ENCODE peak calls at places on chromosomes 3 and 15, in five cellular contexts. E is iPS-NIHi11, T is GM04503, L is HEK293T, K is T follicular helper cell. A is an unnamed sample.

GRCh38 chr3:127162947-127163645 is 29.8 kb upstream of the PRR23E start:
- DNase-seq in L (peak), T (no peak), E (peak), K (no peak), A (no peak)

GRCh38 chr3:100216713-100217112 is 44.1 kb upstream of the TBC1D23 start:
- DNase-seq in E (no peak), K (no peak), T (no peak), L (no peak), A (no peak)

GRCh38 chr3:138046955-138047354 is 37.0 kb downstream of the CLDN18 start:
- DNase-seq in K (no peak), E (no peak), L (no peak), T (no peak), A (no peak)

GRCh38 chr3:135216659-135217058 is 421.6 kb downstream of the EPHB1 start:
- DNase-seq in K (no peak), T (no peak), E (peak), L (no peak), A (no peak)

GRCh38 chr15:51909591-51909990 is 62.0 kb downstream of the LEO1 start:
- DNase-seq in T (no peak), K (no peak), L (no peak), E (no peak), A (no peak)

GRCh38 chr15:27061739-27062138 is 90.8 kb downstream of the GABRG3 start:
- DNase-seq in E (no peak), K (no peak), T (no peak), L (no peak), A (no peak)

GRCh38 chr3:112767177-112767576 is 79.5 kb downstream of the CD200R1L start:
- DNase-seq in E (no peak), K (no peak), T (peak), L (no peak), A (no peak)

GRCh38 chr15:62119224-62119925 is 45.7 kb downstream of the C2CD4B start:
- DNase-seq in K (no peak), T (peak), L (no peak), E (peak), A (peak)

GRCh38 chr3:22617372-22617771 is 585.8 kb upstream of the UBE2E2 start:
- DNase-seq in E (no peak), K (no peak), T (no peak), L (no peak), A (no peak)

GRCh38 chr3:139588450-139588849 is 48.9 kb upstream of the RBP1 start:
- DNase-seq in E (peak), K (no peak), T (no peak), L (peak), A (no peak)

GRCh38 chr3:190694335-190695001 is 168.0 kb downstream of the GMNC start:
- DNase-seq in K (no peak), L (no peak), E (no peak), T (no peak), A (no peak)

GRCh38 chr3:99934984-99935797 is 117.5 kb downstream of the CMSS1 start:
- DNase-seq in T (no peak), L (no peak), E (no peak), K (no peak), A (no peak)